ENCODE peak calls at places on chromosome 3, in seven cellular contexts. F, B, P, J, A, G and C are unnamed samples.

GRCh38 chr3:68173230-68173629 is 518.8 kb upstream of the SUCLG2 start:
- DNase-seq in F (no peak), B (no peak), P (no peak), J (no peak), A (no peak), G (no peak), C (no peak)

GRCh38 chr3:49912787-49913375 is 9.2 kb upstream of the MST1R start:
- DNase-seq in F (no peak), B (no peak), P (no peak), J (no peak), A (no peak), G (no peak), C (no peak)

GRCh38 chr3:76310059-76310458 is 524.7 kb upstream of the ZNF717 start:
- DNase-seq in F (no peak), B (no peak), P (no peak), J (no peak), A (no peak), G (no peak), C (no peak)

GRCh38 chr3:194723846-194724618 is 38.3 kb downstream of the FAM43A start:
- DNase-seq in F (no peak), B (no peak), P (no peak), J (no peak), A (no peak), G (no peak), C (no peak)

GRCh38 chr3:58627580-58627894 is 39.0 kb downstream of the FAM3D start:
- DNase-seq in F (no peak), B (no peak), P (peak; percentile 25), J (peak; percentile 39), A (no peak), G (no peak), C (no peak)

GRCh38 chr3:99808163-99808794 is 9.4 kb upstream of the CMSS1 start:
- DNase-seq in F (peak; percentile 18), B (peak; percentile 41), P (peak; percentile 44), J (peak; percentile 71), A (no peak), G (peak; percentile 18), C (no peak)

GRCh38 chr3:16265455-16265786 is 409 bp downstream of the OXNAD1 start:
- DNase-seq in F (no peak), B (no peak), P (no peak), J (no peak), A (no peak), G (no peak), C (no peak)

GRCh38 chr3:194323785-194324735 is 27.1 kb downstream of the CPN2 start:
- DNase-seq in F (no peak), B (peak; percentile 41), P (peak; percentile 90), J (peak; percentile 90), A (no peak), G (no peak), C (peak; percentile 53)

GRCh38 chr3:171783086-171783485 is 27.2 kb downstream of the PLD1 start:
- DNase-seq in F (no peak), B (no peak), P (no peak), J (no peak), A (no peak), G (no peak), C (no peak)

GRCh38 chr3:149936812-149937230 is 33.9 kb downstream of the PFN2 start:
- DNase-seq in F (peak; percentile 46), B (peak; percentile 30), P (peak; percentile 63), J (peak; percentile 45), A (no peak), G (peak; percentile 29), C (no peak)

GRCh38 chr3:49910409-49911123 is 6.9 kb upstream of the MST1R start:
- DNase-seq in F (no peak), B (no peak), P (no peak), J (no peak), A (no peak), G (no peak), C (no peak)

GRCh38 chr3:13530241-13531009 is 18.5 kb upstream of the FBLN2 start:
- DNase-seq in F (no peak), B (no peak), P (no peak), J (no peak), A (no peak), G (no peak), C (no peak)

GRCh38 chr3:175163686-175164085 is 304.6 kb downstream of the NAALADL2 start:
- DNase-seq in F (peak; percentile 80), B (no peak), P (no peak), J (no peak), A (no peak), G (no peak), C (no peak)

GRCh38 chr3:21835266-21835665 is 84.3 kb upstream of the ZNF385D start:
- DNase-seq in F (no peak), B (no peak), P (no peak), J (no peak), A (no peak), G (no peak), C (no peak)

GRCh38 chr3:34882764-34883163 is 756.6 kb upstream of the ARPP21 start:
- DNase-seq in F (no peak), B (no peak), P (no peak), J (peak; percentile 29), A (no peak), G (no peak), C (no peak)

GRCh38 chr3:60703956-60704736 is 547.1 kb downstream of the FHIT start:
- DNase-seq in F (no peak), B (no peak), P (no peak), J (peak; percentile 18), A (no peak), G (no peak), C (no peak)

GRCh38 chr3:127652246-127652995 is 20.3 kb upstream of the ABTB1 start:
- DNase-seq in F (peak; percentile 4), B (peak; percentile 59), P (peak; percentile 76), J (peak; percentile 58), A (no peak), G (no peak), C (peak; percentile 54)

GRCh38 chr3:140007081-140007480 is 72.1 kb downstream of the CLSTN2 start:
- DNase-seq in F (no peak), B (no peak), P (no peak), J (no peak), A (no peak), G (no peak), C (no peak)

GRCh38 chr3:105365536-105366301 is 990 bp upstream of the ALCAM start:
- DNase-seq in F (no peak), B (peak; percentile 30), P (peak; percentile 6), J (peak; percentile 56), A (no peak), G (no peak), C (no peak)

GRCh38 chr3:192884831-192885356 is 32.8 kb downstream of the MB21D2 start:
- DNase-seq in F (no peak), B (no peak), P (peak; percentile 73), J (peak; percentile 99), A (no peak), G (no peak), C (no peak)

GRCh38 chr3:179973931-179974361 is 62.8 kb downstream of the PEX5L start:
- DNase-seq in F (no peak), B (no peak), P (no peak), J (peak; percentile 10), A (no peak), G (no peak), C (no peak)

GRCh38 chr3:146125946-146126345 is 35.0 kb downstream of the PLOD2 start:
- DNase-seq in F (no peak), B (no peak), P (peak; percentile 54), J (peak; percentile 74), A (no peak), G (no peak), C (no peak)

GRCh38 chr3:94303897-94304296 is 241.0 kb downstream of the NSUN3 start:
- DNase-seq in F (no peak), B (no peak), P (peak; percentile 2), J (peak; percentile 3), A (no peak), G (no peak), C (no peak)

GRCh38 chr3:57382933-57383332 is 90.4 kb upstream of the ASB14 start:
- DNase-seq in F (no peak), B (no peak), P (no peak), J (no peak), A (no peak), G (no peak), C (no peak)

GRCh38 chr3:195709676-195710085 is 11.1 kb upstream of the MUC20 start:
- DNase-seq in F (no peak), B (no peak), P (no peak), J (no peak), A (no peak), G (no peak), C (no peak)

GRCh38 chr3:72150634-72151412 is 365.9 kb upstream of the PROK2 start:
- DNase-seq in F (no peak), B (no peak), P (no peak), J (no peak), A (no peak), G (no peak), C (no peak)

GRCh38 chr3:160951677-160952487 is 153.3 kb downstream of the B3GALNT1 start:
- DNase-seq in F (no peak), B (no peak), P (no peak), J (no peak), A (no peak), G (no peak), C (no peak)

GRCh38 chr3:42661593-42662022 is 8.1 kb downstream of the ZBTB47 start:
- DNase-seq in F (no peak), B (no peak), P (no peak), J (no peak), A (no peak), G (no peak), C (no peak)

GRCh38 chr3:112967828-112968227 is 7.1 kb downstream of the CD200R1 start:
- DNase-seq in F (no peak), B (no peak), P (no peak), J (no peak), A (peak; percentile 79), G (no peak), C (no peak)

GRCh38 chr3:65810277-65810676 is 228.4 kb downstream of the MAGI1 start:
- DNase-seq in F (no peak), B (no peak), P (no peak), J (no peak), A (no peak), G (no peak), C (no peak)

GRCh38 chr3:165749241-165749640 is 88.0 kb downstream of the BCHE start:
- DNase-seq in F (no peak), B (no peak), P (no peak), J (no peak), A (no peak), G (no peak), C (no peak)